ENCODE peak calls at places on chromosomes 11 and 22, in seven cellular contexts. F is ovary, U is uterus, N is suprapubic skin, P is IMR-90, I is esophagus muscularis mucosa, B is gastrocnemius medialis. L is an unnamed sample.

GRCh38 chr11:40338739-40339138 is 1120.7 kb downstream of the LRRC4C start:
- DNase-seq in B (no peak), U (no peak), F (no peak), I (no peak), P (peak; percentile 80), N (no peak), L (no peak)

GRCh38 chr11:44464741-44465140 is 100.7 kb upstream of the CD82 start:
- DNase-seq in F (no peak), U (no peak), I (no peak), P (no peak), N (no peak), B (no peak), L (no peak)

GRCh38 chr11:129974672-129975071 is 28.0 kb downstream of the PRDM10 start:
- DNase-seq in N (no peak), F (no peak), B (no peak), P (no peak), U (no peak), I (no peak), L (no peak)

GRCh38 chr11:1756024-1756561 is 5.7 kb upstream of the IFITM10 start:
- DNase-seq in U (no peak), I (no peak), N (no peak), F (no peak), B (no peak), P (no peak), L (no peak)

GRCh38 chr11:134858783-134859480 is 446.9 kb upstream of the B3GAT1 start:
- DNase-seq in U (no peak), I (no peak), N (no peak), P (no peak), B (no peak), F (no peak), L (no peak)

GRCh38 chr11:85673422-85673821 is 8.5 kb upstream of the CREBZF start:
- DNase-seq in N (no peak), F (no peak), B (no peak), U (no peak), P (peak; percentile 23), I (no peak), L (no peak)

GRCh38 chr11:64006468-64006867 is 20.2 kb downstream of the OTUB1 start:
- DNase-seq in I (no peak), N (no peak), U (no peak), F (no peak), P (no peak), B (no peak), L (no peak)

GRCh38 chr11:43021466-43021865 is 290.3 kb upstream of the API5 start:
- DNase-seq in P (no peak), B (no peak), F (no peak), U (no peak), I (no peak), N (no peak), L (no peak)

GRCh38 chr11:9313648-9314290 is 624 bp downstream of the TMEM41B start:
- DNase-seq in U (peak; percentile 25), P (peak; percentile 8), N (no peak), I (no peak), B (no peak), F (no peak), L (peak; percentile 8)

GRCh38 chr11:126415128-126415527 is 59.6 kb downstream of the ST3GAL4 start:
- DNase-seq in U (peak; percentile 90), B (peak; percentile 73), F (peak; percentile 99), I (peak; percentile 97), N (peak; percentile 87), P (peak; percentile 69), L (no peak)

GRCh38 chr11:134741453-134742227 is 329.6 kb upstream of the B3GAT1 start:
- DNase-seq in U (no peak), B (no peak), I (no peak), F (no peak), P (peak; percentile 53), N (no peak), L (no peak)

GRCh38 chr22:23527971-23528740 is 51.9 kb downstream of the IGLL1 start:
- DNase-seq in P (no peak), B (no peak), F (peak; percentile 29), N (no peak), I (no peak), U (no peak), L (no peak)

GRCh38 chr11:119094816-119095065 is 6.9 kb downstream of the DPAGT1 start:
- DNase-seq in N (peak; percentile 89), P (peak; percentile 86), U (peak; percentile 82), B (peak; percentile 90), F (peak; percentile 86), I (peak; percentile 95), L (peak; percentile 81)

GRCh38 chr11:16767137-16767536 is 28.7 kb downstream of the C11orf58 start:
- DNase-seq in U (no peak), P (no peak), B (no peak), F (no peak), N (no peak), I (peak; percentile 81), L (no peak)

GRCh38 chr11:117437791-117438130 is 110.1 kb downstream of the CEP164 start:
- DNase-seq in U (no peak), N (no peak), B (no peak), P (no peak), I (no peak), F (no peak), L (no peak)

GRCh38 chr11:11211888-11212287 is 141.2 kb downstream of the CSNK2A3 start:
- DNase-seq in F (no peak), I (no peak), P (no peak), N (no peak), B (no peak), U (no peak), L (peak; percentile 68)

GRCh38 chr11:14618060-14618459 is 25.5 kb upstream of the PDE3B start:
- DNase-seq in F (no peak), I (no peak), U (no peak), B (no peak), P (no peak), N (no peak), L (no peak)

GRCh38 chr11:104256525-104256924 is 92.6 kb upstream of the PDGFD start:
- DNase-seq in P (peak; percentile 13), I (no peak), U (no peak), F (no peak), N (no peak), B (no peak), L (no peak)

GRCh38 chr11:124896821-124897391 is 759 bp downstream of the ROBO4 start:
- DNase-seq in N (no peak), B (peak; percentile 48), I (no peak), U (no peak), P (no peak), F (peak; percentile 63), L (no peak)

DNA sequence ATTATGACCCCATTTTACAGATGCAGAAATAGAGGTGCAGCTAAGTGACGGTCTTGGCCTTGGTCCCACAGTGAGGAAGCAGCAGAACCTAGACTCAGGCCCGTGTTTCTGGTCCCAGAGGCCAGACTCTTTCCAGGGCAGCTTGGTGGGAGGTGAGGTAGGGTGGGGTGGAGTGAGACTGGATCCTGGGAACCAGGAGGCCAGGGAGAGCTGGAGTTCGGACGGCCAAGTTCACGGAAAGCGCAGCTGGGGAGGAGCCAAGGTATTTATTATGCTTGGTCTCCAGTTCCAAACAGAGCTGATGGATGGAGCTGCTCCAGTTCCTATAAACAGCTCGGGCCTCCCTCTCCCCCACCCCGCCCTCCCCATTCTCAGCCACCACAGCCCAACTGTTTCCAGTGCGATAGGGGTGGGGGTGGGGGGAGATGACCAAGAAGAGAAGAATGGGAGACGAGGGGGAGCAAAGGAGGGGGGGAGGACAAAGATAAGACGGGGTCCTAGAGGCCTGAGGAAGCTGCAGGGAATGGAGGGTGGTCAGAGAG is 16.2 kb downstream of the LRRC32 start:
- DNase-seq in N (peak; percentile 69), I (no peak), P (peak; percentile 97), B (peak; percentile 31), U (peak; percentile 84), F (peak; percentile 83), L (no peak)
- H3K4me1 ChIP-seq in N (peaks cover 39% of the 10 kb centered on the region), I (peaks cover 66% of the 10 kb centered on the region), P (peaks cover 36% of the 10 kb centered on the region), B (peaks cover 3% of the 10 kb centered on the region), U (peaks cover 27% of the 10 kb centered on the region), F (peaks cover 26% of the 10 kb centered on the region), L (no peaks in the 10 kb centered on the region)

GRCh38 chr11:567036-567628 is 6.4 kb downstream of the RASSF7 start:
- DNase-seq in B (no peak), P (no peak), N (peak; percentile 67), U (peak; percentile 15), F (peak; percentile 49), I (no peak), L (no peak)

GRCh38 chr11:567629-568258 is 7.0 kb downstream of the RASSF7 start:
- DNase-seq in F (no peak), N (peak; percentile 74), I (no peak), B (no peak), P (no peak), U (peak; percentile 29), L (no peak)

GRCh38 chr11:565921-566509 is 5.2 kb downstream of the RASSF7 start:
- DNase-seq in B (no peak), F (no peak), I (no peak), N (no peak), U (no peak), P (no peak), L (no peak)

GRCh38 chr11:569273-569885 is 6.9 kb upstream of the PHRF1 start:
- DNase-seq in F (peak; percentile 65), B (peak; percentile 51), U (no peak), P (no peak), N (no peak), I (no peak), L (no peak)

DNA sequence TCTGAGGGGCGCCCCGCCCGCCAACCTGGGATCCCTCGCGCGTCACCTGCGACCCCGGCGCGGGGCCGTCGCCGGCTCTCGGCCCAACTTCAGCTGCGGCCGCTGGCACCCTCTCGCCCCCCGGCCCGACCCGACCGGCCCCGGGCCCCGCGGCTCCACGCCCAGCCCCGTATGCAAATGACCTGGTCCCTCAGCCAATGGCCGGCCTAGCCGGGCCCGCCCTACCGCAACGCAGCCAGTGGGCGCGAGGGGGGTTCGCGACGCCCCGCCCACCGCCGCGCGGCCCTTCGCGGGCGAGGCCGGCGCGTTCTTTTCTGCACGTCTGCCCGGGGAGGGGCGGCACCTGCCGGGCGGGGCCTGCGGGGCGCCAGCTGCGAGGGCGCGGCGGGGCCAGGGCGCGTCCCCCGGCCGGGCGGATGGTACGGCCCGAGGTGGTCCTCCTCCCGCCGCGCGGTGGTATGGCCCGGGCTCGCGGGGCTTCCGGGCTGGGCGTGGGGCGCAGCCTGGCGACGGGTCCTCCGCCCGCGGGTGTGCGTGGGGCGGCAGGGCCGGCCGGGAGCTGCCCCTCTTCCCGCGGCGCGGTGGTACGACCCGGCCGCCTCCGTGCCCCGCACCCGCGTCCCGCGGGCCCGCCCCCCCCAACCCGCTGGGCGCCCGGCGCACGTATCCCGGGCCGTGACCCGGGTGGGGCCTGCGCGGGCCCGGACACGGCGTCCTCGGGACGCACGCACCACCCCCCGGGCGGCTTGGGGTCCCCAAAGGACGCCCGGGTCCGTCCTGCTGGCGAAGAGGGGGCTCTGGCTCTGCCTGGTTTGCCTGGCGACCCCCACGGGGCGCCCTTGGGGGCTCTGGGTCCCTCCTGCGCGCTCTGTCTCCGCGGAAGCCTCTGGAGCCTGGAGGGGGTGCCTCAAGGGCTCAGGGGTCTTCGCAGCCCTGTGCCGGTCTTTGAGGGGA is 7.7 kb upstream of the PHRF1 start:
- DNase-seq in F (peak; percentile 95), N (peak; percentile 95), B (peak; percentile 95), I (peak; percentile 96), P (peak; percentile 89), U (peak; percentile 90), L (peak; percentile 92)
- TF ChIP-seq POLR2A in F (peak; percentile 39), N (no peak), B (peak; percentile 83), I (peak; percentile 23), P (peak; percentile 82), U (peak; percentile 56), L (peak; percentile 87)

GRCh38 chr22:49797706-49798105 is 30.0 kb downstream of the BRD1 start:
- DNase-seq in I (no peak), P (no peak), N (no peak), F (no peak), B (no peak), U (no peak), L (no peak)
- H3K36me3 ChIP-seq in I (peaks cover 81% of the 10 kb centered on the region), P (peaks cover 70% of the 10 kb centered on the region), N (peaks cover 83% of the 10 kb centered on the region), F (no peaks in the 10 kb centered on the region), B (peaks cover 7% of the 10 kb centered on the region), U (no peaks in the 10 kb centered on the region), L (peaks cover 36% of the 10 kb centered on the region)

GRCh38 chr11:35012467-35013191 is 96.2 kb downstream of the PDHX start:
- DNase-seq in U (no peak), I (no peak), F (no peak), N (no peak), B (no peak), P (no peak), L (no peak)
- H3K4me1 ChIP-seq in U (no peaks in the 10 kb centered on the region), I (peaks cover 12% of the 10 kb centered on the region), F (no peaks in the 10 kb centered on the region), N (peaks cover 37% of the 10 kb centered on the region), B (peaks cover 26% of the 10 kb centered on the region), P (peaks cover 30% of the 10 kb centered on the region), L (no peaks in the 10 kb centered on the region)

L was measured in prostate gland.